ENCODE peak calls at places on chromosomes 2 and 18, in four cellular contexts. One of them, this sample, is unnamed.

GRCh38 chr2:187310696-187311095 is 137.4 kb downstream of the CALCRL start:
- DNase-seq in WERI-Rb-1: no peak
- DNase-seq in endodermal cell: no peak
- DNase-seq in MCF 10A: no peak
- DNase-seq in this sample: no peak

GRCh38 chr2:42386684-42387083 is 25.7 kb upstream of the COX7A2L start:
- DNase-seq in WERI-Rb-1: no peak
- DNase-seq in endodermal cell: no peak
- DNase-seq in MCF 10A: peak; percentile 19
- DNase-seq in this sample: no peak

GRCh38 chr2:51505533-51505932 is 473.6 kb upstream of the NRXN1 start:
- DNase-seq in WERI-Rb-1: no peak
- DNase-seq in MCF 10A: no peak
- DNase-seq in endodermal cell: peak; percentile 69
- DNase-seq in this sample: no peak

GRCh38 chr2:225479386-225479785 is 79.9 kb downstream of the NYAP2 start:
- DNase-seq in endodermal cell: no peak
- DNase-seq in MCF 10A: no peak
- DNase-seq in WERI-Rb-1: no peak
- DNase-seq in this sample: no peak

GRCh38 chr2:189609853-189610252 is 29.3 kb upstream of the SLC40A1 start:
- DNase-seq in WERI-Rb-1: no peak
- DNase-seq in endodermal cell: no peak
- DNase-seq in MCF 10A: no peak
- DNase-seq in this sample: no peak

GRCh38 chr18:42773870-42774269 is 341.6 kb downstream of the RIT2 start:
- DNase-seq in endodermal cell: no peak
- DNase-seq in MCF 10A: no peak
- DNase-seq in WERI-Rb-1: no peak
- DNase-seq in this sample: no peak

GRCh38 chr18:68897286-68897685 is 99.4 kb downstream of the CCDC102B start:
- DNase-seq in MCF 10A: no peak
- DNase-seq in endodermal cell: no peak
- DNase-seq in WERI-Rb-1: no peak
- DNase-seq in this sample: no peak

GRCh38 chr18:64119916-64120315 is 29.0 kb downstream of the LINC00305 start:
- DNase-seq in MCF 10A: peak; percentile 26
- DNase-seq in WERI-Rb-1: no peak
- DNase-seq in endodermal cell: no peak
- DNase-seq in this sample: no peak

GRCh38 chr2:112137516-112138142 is 556 bp upstream of the FBLN7 start:
- DNase-seq in WERI-Rb-1: no peak
- DNase-seq in endodermal cell: no peak
- DNase-seq in MCF 10A: no peak
- DNase-seq in this sample: no peak

GRCh38 chr2:85954192-85954900 is 65.6 kb upstream of the ST3GAL5 start:
- DNase-seq in MCF 10A: no peak
- DNase-seq in endodermal cell: no peak
- DNase-seq in WERI-Rb-1: no peak
- DNase-seq in this sample: peak; percentile 53

GRCh38 chr2:12534646-12535263 is 182.0 kb upstream of the TRIB2 start:
- DNase-seq in WERI-Rb-1: no peak
- DNase-seq in MCF 10A: peak; percentile 77
- DNase-seq in endodermal cell: no peak
- DNase-seq in this sample: no peak

GRCh38 chr2:180494286-180494685 is 486.1 kb upstream of the UBE2E3 start:
- DNase-seq in WERI-Rb-1: no peak
- DNase-seq in MCF 10A: no peak
- DNase-seq in endodermal cell: peak; percentile 56
- DNase-seq in this sample: no peak

GRCh38 chr2:134083548-134083947 is 170.3 kb upstream of the MGAT5 start:
- DNase-seq in endodermal cell: no peak
- DNase-seq in MCF 10A: no peak
- DNase-seq in WERI-Rb-1: no peak
- DNase-seq in this sample: no peak

GRCh38 chr2:218855305-218856167 is 4.1 kb upstream of the WNT6 start:
- DNase-seq in MCF 10A: no peak
- DNase-seq in endodermal cell: peak; percentile 45
- DNase-seq in WERI-Rb-1: peak; percentile 4
- DNase-seq in this sample: no peak

GRCh38 chr18:71388148-71388547 is 1099.3 kb downstream of the SOCS6 start:
- DNase-seq in WERI-Rb-1: no peak
- DNase-seq in MCF 10A: no peak
- DNase-seq in endodermal cell: no peak
- DNase-seq in this sample: no peak

GRCh38 chr2:187580462-187581124 is 26.4 kb upstream of the TFPI start:
- DNase-seq in MCF 10A: peak; percentile 73
- DNase-seq in WERI-Rb-1: no peak
- DNase-seq in endodermal cell: no peak
- DNase-seq in this sample: no peak

GRCh38 chr2:45578056-45578843 is 32.8 kb downstream of the SRBD1 start:
- DNase-seq in endodermal cell: peak; percentile 59
- DNase-seq in MCF 10A: peak; percentile 43
- DNase-seq in WERI-Rb-1: peak; percentile 43
- DNase-seq in this sample: no peak

GRCh38 chr2:36374586-36374985 is 19.0 kb downstream of the CRIM1 start:
- DNase-seq in endodermal cell: no peak
- DNase-seq in WERI-Rb-1: no peak
- DNase-seq in MCF 10A: peak; percentile 55
- DNase-seq in this sample: no peak

GRCh38 chr18:2905802-2906521 is 59.2 kb downstream of the EMILIN2 start:
- DNase-seq in WERI-Rb-1: no peak
- DNase-seq in endodermal cell: peak; percentile 77
- DNase-seq in MCF 10A: no peak
- DNase-seq in this sample: no peak

GRCh38 chr2:115541808-115542207 is 1099.4 kb downstream of the DPP10 start:
- DNase-seq in MCF 10A: no peak
- DNase-seq in WERI-Rb-1: no peak
- DNase-seq in endodermal cell: no peak
- DNase-seq in this sample: no peak

GRCh38 chr18:33123852-33124251 is 316.7 kb downstream of the CCDC178 start:
- DNase-seq in MCF 10A: no peak
- DNase-seq in endodermal cell: no peak
- DNase-seq in WERI-Rb-1: no peak
- DNase-seq in this sample: no peak

GRCh38 chr2:191539068-191539467 is 138.9 kb upstream of the NABP1 start:
- DNase-seq in MCF 10A: peak; percentile 44
- DNase-seq in endodermal cell: peak; percentile 59
- DNase-seq in WERI-Rb-1: peak; percentile 23
- DNase-seq in this sample: no peak

GRCh38 chr18:3148930-3149535 is 70.7 kb downstream of the MYOM1 start:
- DNase-seq in WERI-Rb-1: no peak
- DNase-seq in endodermal cell: no peak
- DNase-seq in MCF 10A: peak; percentile 62
- DNase-seq in this sample: no peak

DNA sequence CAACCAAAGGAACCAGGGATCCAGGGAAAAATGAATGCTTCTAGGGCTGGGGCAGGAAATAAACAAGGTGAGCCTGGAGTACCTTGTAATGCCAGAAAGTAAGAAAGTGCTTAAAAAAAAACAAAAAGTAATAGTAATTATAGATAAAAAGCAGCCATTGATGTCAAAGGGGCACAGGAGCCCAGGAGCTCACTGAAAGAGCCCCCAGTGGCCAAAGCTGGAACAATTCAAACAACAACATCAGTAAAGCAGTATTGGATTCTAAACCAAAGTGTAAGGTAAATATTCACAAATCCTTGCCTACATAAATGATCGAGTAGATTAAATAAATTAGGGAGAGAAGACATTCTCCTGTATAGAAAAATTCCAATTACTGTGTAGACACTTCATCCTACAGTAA is 114.3 kb upstream of the ARL4C start:
- DNase-seq in MCF 10A: peak; percentile 9
- DNase-seq in endodermal cell: peak; percentile 62
- DNase-seq in WERI-Rb-1: no peak
- DNase-seq in this sample: peak; percentile 3
- TF ChIP-seq CTCF in MCF 10A: no peak
- TF ChIP-seq CTCF in endodermal cell: peak; percentile 77
- TF ChIP-seq CTCF in WERI-Rb-1: peak; percentile 34
- TF ChIP-seq CTCF in this sample: peak; percentile 45

DNA sequence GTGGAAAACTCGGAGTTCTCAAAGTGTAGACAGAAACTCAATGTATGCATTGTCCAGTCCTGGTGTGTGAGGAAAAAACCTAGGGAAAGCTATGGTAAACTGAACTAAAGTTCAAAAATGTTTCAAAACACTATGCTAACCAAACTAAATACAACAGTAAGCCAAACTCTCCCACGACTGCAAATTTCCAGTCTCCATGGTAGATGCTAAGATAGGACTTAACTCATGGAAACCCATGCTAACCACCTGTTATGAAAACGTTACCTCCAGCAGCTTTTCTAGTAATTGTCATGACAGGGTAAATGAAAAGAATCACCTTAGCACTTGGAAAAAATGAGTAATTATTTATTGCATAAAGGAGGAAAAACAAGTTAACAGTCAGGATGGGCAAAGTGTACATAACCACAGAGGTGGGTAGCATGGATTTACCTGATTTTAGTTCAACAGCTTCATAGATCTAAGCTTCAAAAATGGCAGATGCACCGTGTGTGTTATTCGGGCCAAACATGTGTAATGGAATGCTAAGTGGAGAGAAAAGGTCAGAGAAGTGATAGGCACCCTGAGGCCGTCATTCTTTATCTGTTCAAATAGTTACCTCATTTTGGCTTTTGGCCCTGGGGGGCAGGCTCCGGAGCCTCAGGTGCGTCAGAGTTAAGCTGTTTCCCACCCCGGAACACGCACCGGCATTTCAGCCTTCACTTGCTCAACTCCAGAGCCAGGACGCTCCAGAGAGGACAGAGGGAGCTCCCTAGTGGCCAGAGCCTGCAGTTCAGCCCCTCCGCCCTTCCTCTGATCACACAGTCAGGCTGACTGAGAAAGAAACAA is 135.5 kb upstream of the EPC2 start:
- DNase-seq in MCF 10A: peak; percentile 88
- DNase-seq in WERI-Rb-1: peak; percentile 85
- DNase-seq in endodermal cell: peak; percentile 98
- DNase-seq in this sample: peak; percentile 91
- TF ChIP-seq CTCF in MCF 10A: peak; percentile 93
- TF ChIP-seq CTCF in WERI-Rb-1: peak; percentile 95
- TF ChIP-seq CTCF in endodermal cell: peak; percentile 96
- TF ChIP-seq CTCF in this sample: peak; percentile 95

DNA sequence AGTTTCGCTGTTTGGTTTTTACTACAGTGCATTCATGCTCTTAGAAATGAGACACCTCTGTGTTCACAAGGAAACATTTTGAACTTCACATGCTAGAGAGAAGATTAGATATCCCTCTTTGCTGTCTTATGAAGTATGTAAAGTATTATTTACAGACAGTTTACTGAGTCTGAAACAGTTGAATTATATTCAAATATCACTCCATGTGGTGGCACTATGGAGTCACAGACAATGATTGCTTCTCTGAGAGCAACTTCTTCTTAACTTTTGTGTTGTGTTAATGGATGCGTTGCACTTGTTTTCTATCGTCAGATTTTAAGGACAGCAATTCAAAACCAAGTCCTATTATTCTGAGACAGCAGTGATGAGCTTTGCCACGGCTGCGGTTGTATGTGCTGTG is 823.6 kb downstream of the GALR1 start:
- DNase-seq in MCF 10A: no peak
- DNase-seq in endodermal cell: no peak
- DNase-seq in WERI-Rb-1: no peak
- DNase-seq in this sample: no peak
- TF ChIP-seq CTCF in MCF 10A: no peak
- TF ChIP-seq CTCF in endodermal cell: peak; percentile 43
- TF ChIP-seq CTCF in WERI-Rb-1: peak; percentile 39
- TF ChIP-seq CTCF in this sample: no peak

DNA sequence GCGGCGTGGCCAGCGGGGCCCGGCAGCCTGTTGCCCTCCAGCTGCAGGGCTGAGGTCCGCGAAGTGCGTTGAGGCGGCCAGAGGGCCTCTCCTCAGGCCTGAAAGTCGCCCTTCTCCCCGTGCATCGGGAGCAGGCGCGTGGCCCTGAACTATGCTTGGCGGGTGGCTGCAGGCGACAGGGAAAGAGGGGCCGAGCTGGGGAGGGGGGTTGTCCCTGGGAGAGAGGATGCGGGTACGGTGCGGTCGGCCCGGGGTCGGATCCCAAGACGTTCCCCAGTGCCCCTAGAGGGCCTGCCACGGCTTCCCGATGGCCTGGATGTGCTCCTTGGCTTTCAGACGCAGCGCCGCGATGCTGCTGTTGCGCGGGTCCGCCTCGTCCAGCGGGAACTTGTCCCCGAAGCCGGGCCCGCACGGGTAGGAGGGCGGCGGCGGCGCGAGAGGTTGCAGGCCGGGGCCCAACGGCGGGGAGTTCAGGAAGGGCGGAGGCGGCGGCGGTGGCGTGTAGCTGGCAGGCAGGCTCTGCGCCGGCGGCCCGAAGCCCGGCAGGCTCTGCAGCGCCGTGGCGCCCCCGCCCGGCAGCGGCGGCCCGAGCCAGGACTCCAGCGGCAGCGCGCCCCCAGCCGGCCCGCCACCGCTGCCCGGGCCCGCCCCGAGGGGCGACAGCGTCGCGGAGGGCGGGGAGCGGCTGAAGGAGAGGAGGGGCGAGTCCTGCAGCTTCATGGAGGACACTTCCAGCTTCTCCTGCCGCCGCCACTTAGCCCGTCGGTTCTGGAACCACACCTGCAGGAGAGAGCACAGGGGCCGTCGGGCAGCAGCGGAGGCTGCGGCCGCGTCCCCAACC is 4.3 kb downstream of the RAX start:
- DNase-seq in endodermal cell: peak; percentile 94
- DNase-seq in MCF 10A: no peak
- DNase-seq in WERI-Rb-1: no peak
- DNase-seq in this sample: no peak
- TF ChIP-seq CTCF in endodermal cell: peak; percentile 56
- TF ChIP-seq CTCF in MCF 10A: no peak
- TF ChIP-seq CTCF in WERI-Rb-1: no peak
- TF ChIP-seq CTCF in this sample: peak; percentile 34

DNA sequence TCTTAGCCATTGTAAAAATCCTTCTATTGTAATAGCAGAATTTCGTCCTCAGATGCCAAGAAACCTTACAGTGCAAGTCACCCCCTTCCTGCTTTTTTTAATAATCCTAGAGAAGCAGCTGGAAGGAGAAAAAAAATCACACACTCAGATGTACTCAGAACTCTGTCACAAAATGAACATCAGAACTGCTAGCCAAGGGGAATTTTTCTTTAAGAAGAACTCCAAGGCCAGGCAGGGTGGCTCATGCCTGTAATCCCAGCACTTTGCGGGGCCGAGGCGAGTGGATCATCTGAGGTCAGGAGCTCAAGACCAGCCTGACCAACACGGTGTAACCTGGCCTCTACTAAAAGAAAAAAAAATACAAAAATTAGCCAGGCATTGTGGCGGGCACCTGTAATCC is 127.3 kb upstream of the SPATS2L start:
- DNase-seq in MCF 10A: no peak
- DNase-seq in WERI-Rb-1: peak; percentile 25
- DNase-seq in endodermal cell: no peak
- DNase-seq in this sample: no peak
- TF ChIP-seq CTCF in MCF 10A: no peak
- TF ChIP-seq CTCF in WERI-Rb-1: no peak
- TF ChIP-seq CTCF in endodermal cell: no peak
- TF ChIP-seq CTCF in this sample: no peak